ENCODE peak calls at places on chromosomes 6 and 20, in eight cellular contexts. I is HEK293T; J is spleen; L is keratinocyte; B is stimulated activated CD8-positive, alpha-beta memory T cell treated with anti-CD3 and anti-CD28 coated beads, Interleukin-4, amount 100 ng/mL, for 24 hours; R is NT2/D1; S is mucosa of descending colon; T is hypothalamus. Q is an unnamed sample.
A peak's percentile ranks its signal among the peaks of the same experiment; 100 is the strongest.

GRCh38 chr6:92756912-92757311 is 662.4 kb downstream of the EPHA7 start:
- DNase-seq in I (no peak), J (no peak), L (no peak), B (no peak), R (no peak), S (no peak), T (no peak), Q (no peak)

GRCh38 chr20:50380697-50381040 is 129.5 kb upstream of the PTPN1 start:
- DNase-seq in I (peak; percentile 28), J (no peak), L (no peak), B (no peak), R (no peak), S (no peak), T (no peak), Q (no peak)

GRCh38 chr6:81759782-81760181 is 7.3 kb upstream of the TENT5A start:
- DNase-seq in I (no peak), J (no peak), L (peak; percentile 81), B (no peak), R (no peak), S (no peak), T (no peak), Q (no peak)

GRCh38 chr6:113848280-113848679 is 8.9 kb upstream of the MARCKS start:
- DNase-seq in I (no peak), J (no peak), L (no peak), B (no peak), R (no peak), S (no peak), T (no peak), Q (no peak)

GRCh38 chr20:58236612-58237317 is 8.3 kb upstream of the ANKRD60 start:
- DNase-seq in I (peak; percentile 86), J (peak; percentile 94), L (no peak), B (peak; percentile 84), R (peak; percentile 56), S (peak; percentile 87), T (peak; percentile 70), Q (peak; percentile 69)

GRCh38 chr20:44017905-44018683 is 103.4 kb downstream of the TOX2 start:
- DNase-seq in I (peak; percentile 68), J (no peak), L (peak; percentile 21), B (no peak), R (no peak), S (peak; percentile 94), T (peak; percentile 17), Q (peak; percentile 33)

GRCh38 chr6:22239261-22239660 is 57.6 kb downstream of the PRL start:
- DNase-seq in I (no peak), J (no peak), L (no peak), B (no peak), R (no peak), S (no peak), T (no peak), Q (no peak)

GRCh38 chr6:77470983-77471382 is 7.7 kb upstream of the HTR1B start:
- DNase-seq in I (no peak), J (no peak), L (no peak), B (no peak), R (no peak), S (no peak), T (no peak), Q (no peak)

GRCh38 chr6:10410214-10410873 is 4.5 kb downstream of the TFAP2A start:
- DNase-seq in I (no peak), J (no peak), L (no peak), B (no peak), R (no peak), S (no peak), T (no peak), Q (no peak)